ENCODE peak calls at places on chromosomes 6 and 20, in four cellular contexts. One of them, this sample, is unnamed.
A peak's percentile ranks its signal among the peaks of the same experiment; 100 is the strongest.

GRCh38 chr20:61956396-61957342 is 109.0 kb downstream of the TAF4 start:
- DNase-seq in stimulated activated CD8-positive, alpha-beta memory T cell treated with anti-CD3 and anti-CD28 coated beads, Interleukin-12 subunit alpha, Interleukin-12 subunit beta, amount 100 ng/mL, for 4 hours: no peak
- DNase-seq in Panc1: peak; percentile 15
- DNase-seq in astrocyte of the hippocampus: peak; percentile 37
- DNase-seq in this sample: peak; percentile 36

GRCh38 chr6:113619077-113619476 is 238.1 kb upstream of the MARCKS start:
- DNase-seq in astrocyte of the hippocampus: peak; percentile 44
- DNase-seq in stimulated activated CD8-positive, alpha-beta memory T cell treated with anti-CD3 and anti-CD28 coated beads, Interleukin-12 subunit alpha, Interleukin-12 subunit beta, amount 100 ng/mL, for 4 hours: no peak
- DNase-seq in Panc1: no peak
- DNase-seq in this sample: no peak

GRCh38 chr6:119077643-119078448 is 618 bp downstream of the FAM184A start:
- DNase-seq in stimulated activated CD8-positive, alpha-beta memory T cell treated with anti-CD3 and anti-CD28 coated beads, Interleukin-12 subunit alpha, Interleukin-12 subunit beta, amount 100 ng/mL, for 4 hours: peak; percentile 28
- DNase-seq in Panc1: peak; percentile 18
- DNase-seq in astrocyte of the hippocampus: peak; percentile 38
- DNase-seq in this sample: peak; percentile 22

GRCh38 chr6:42239736-42240375 is 22.2 kb upstream of the MRPS10 start:
- DNase-seq in Panc1: no peak
- DNase-seq in astrocyte of the hippocampus: peak; percentile 55
- DNase-seq in stimulated activated CD8-positive, alpha-beta memory T cell treated with anti-CD3 and anti-CD28 coated beads, Interleukin-12 subunit alpha, Interleukin-12 subunit beta, amount 100 ng/mL, for 4 hours: no peak
- DNase-seq in this sample: peak; percentile 65

GRCh38 chr20:15146948-15147347 is 809.5 kb upstream of the FLRT3 start:
- DNase-seq in astrocyte of the hippocampus: no peak
- DNase-seq in stimulated activated CD8-positive, alpha-beta memory T cell treated with anti-CD3 and anti-CD28 coated beads, Interleukin-12 subunit alpha, Interleukin-12 subunit beta, amount 100 ng/mL, for 4 hours: no peak
- DNase-seq in Panc1: no peak
- DNase-seq in this sample: no peak

GRCh38 chr6:24918641-24919403 is 16.9 kb downstream of the RIPOR2 start:
- DNase-seq in Panc1: no peak
- DNase-seq in astrocyte of the hippocampus: no peak
- DNase-seq in stimulated activated CD8-positive, alpha-beta memory T cell treated with anti-CD3 and anti-CD28 coated beads, Interleukin-12 subunit alpha, Interleukin-12 subunit beta, amount 100 ng/mL, for 4 hours: no peak
- DNase-seq in this sample: no peak

GRCh38 chr20:57155415-57155814 is 111.0 kb downstream of the BMP7 start:
- DNase-seq in stimulated activated CD8-positive, alpha-beta memory T cell treated with anti-CD3 and anti-CD28 coated beads, Interleukin-12 subunit alpha, Interleukin-12 subunit beta, amount 100 ng/mL, for 4 hours: no peak
- DNase-seq in astrocyte of the hippocampus: no peak
- DNase-seq in Panc1: no peak
- DNase-seq in this sample: no peak

GRCh38 chr20:32490942-32491763 is 94.0 kb downstream of the NOL4L start:
- DNase-seq in Panc1: no peak
- DNase-seq in astrocyte of the hippocampus: no peak
- DNase-seq in stimulated activated CD8-positive, alpha-beta memory T cell treated with anti-CD3 and anti-CD28 coated beads, Interleukin-12 subunit alpha, Interleukin-12 subunit beta, amount 100 ng/mL, for 4 hours: no peak
- DNase-seq in this sample: no peak

GRCh38 chr6:81788748-81789147 is 36.3 kb upstream of the TENT5A start:
- DNase-seq in stimulated activated CD8-positive, alpha-beta memory T cell treated with anti-CD3 and anti-CD28 coated beads, Interleukin-12 subunit alpha, Interleukin-12 subunit beta, amount 100 ng/mL, for 4 hours: no peak
- DNase-seq in astrocyte of the hippocampus: no peak
- DNase-seq in Panc1: no peak
- DNase-seq in this sample: no peak

This sample was measured in astrocyte of the spinal cord.